ENCODE peak calls at places on chromosomes 3 and 15, in four cellular contexts. S is IMR-90, W is A549, L is GM12878. I is an unnamed sample.

GRCh38 chr3:181868576-181868975 is 156.9 kb downstream of the SOX2 start:
- DNase-seq in W (no peak), L (no peak), S (no peak), I (no peak)

GRCh38 chr15:28918141-28918983 is 32.6 kb downstream of the APBA2 start:
- DNase-seq in L (no peak), W (peak; percentile 65), S (no peak), I (peak; percentile 45)

GRCh38 chr3:66490214-66490613 is 10.6 kb downstream of the LRIG1 start:
- DNase-seq in S (peak; percentile 87), L (no peak), W (no peak), I (no peak)

GRCh38 chr3:104632521-104632920 is 734.2 kb upstream of the ALCAM start:
- DNase-seq in S (no peak), W (no peak), L (no peak), I (no peak)

GRCh38 chr3:51961011-51961410 is 5.8 kb downstream of the GPR62 start:
- DNase-seq in L (no peak), W (no peak), S (no peak), I (no peak)

GRCh38 chr3:141782386-141782932 is 19.3 kb downstream of the GRK7 start:
- DNase-seq in S (no peak), L (no peak), W (no peak), I (no peak)

GRCh38 chr3:98812851-98813374 is 49.8 kb downstream of the ST3GAL6 start:
- DNase-seq in S (peak; percentile 50), L (no peak), W (peak; percentile 45), I (peak; percentile 6)

GRCh38 chr15:41810651-41811431 is 17.1 kb upstream of the JMJD7 start:
- DNase-seq in L (no peak), W (no peak), S (no peak), I (no peak)

GRCh38 chr3:23312866-23313265 is 109.7 kb downstream of the UBE2E2 start:
- DNase-seq in L (no peak), W (no peak), S (peak; percentile 51), I (no peak)

GRCh38 chr15:80228959-80229610 is 22.9 kb downstream of the CTXND1 start:
- DNase-seq in L (no peak), W (no peak), S (peak; percentile 21), I (no peak)

GRCh38 chr3:13688034-13688433 is 139.1 kb downstream of the FBLN2 start:
- DNase-seq in W (no peak), L (no peak), S (no peak), I (no peak)

GRCh38 chr3:129824926-129825541 is 68.5 kb downstream of the TMCC1 start:
- DNase-seq in S (peak; percentile 58), W (peak; percentile 32), L (peak; percentile 20), I (peak; percentile 43)

GRCh38 chr3:144477593-144477992 is 506.0 kb downstream of the DIPK2A start:
- DNase-seq in S (no peak), W (no peak), L (no peak), I (no peak)

GRCh38 chr15:66655997-66656396 is 46.0 kb upstream of the SMAD6 start:
- DNase-seq in L (no peak), S (no peak), W (no peak), I (no peak)

GRCh38 chr3:55490194-55490913 is 3.2 kb upstream of the WNT5A start:
- DNase-seq in W (no peak), L (no peak), S (no peak), I (no peak)
- TF ChIP-seq RAD21 in W (no peak), L (no peak), S (no peak), I (no peak)

GRCh38 chr3:194272861-194273266 is 78.3 kb downstream of the CPN2 start:
- DNase-seq in L (no peak), S (no peak), W (no peak), I (no peak)
- TF ChIP-seq ELK1 in L (no peak), S (no peak), W (no peak), I (no peak)

DNA sequence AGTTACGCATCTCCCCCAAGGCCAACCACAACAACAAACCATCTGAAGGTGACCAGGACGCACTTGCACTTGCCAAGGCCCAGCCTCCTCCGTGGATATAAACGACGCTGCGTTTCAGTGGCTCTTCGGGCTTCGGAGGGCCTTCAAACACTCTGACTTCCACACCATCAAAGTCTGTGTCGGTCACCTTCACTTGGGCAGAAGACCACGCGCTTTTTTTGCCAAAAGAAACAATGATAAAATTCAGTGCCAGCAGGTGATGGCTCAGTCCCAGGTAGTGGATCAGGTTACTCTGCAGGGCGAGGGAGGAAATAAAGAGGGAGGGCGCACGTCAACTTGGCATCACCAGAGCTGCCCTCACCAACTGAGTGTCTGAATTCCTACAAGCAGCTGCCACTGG is 63.0 kb downstream of the NCEH1 start:
- DNase-seq in S (no peak), W (no peak), L (no peak), I (no peak)
- TF ChIP-seq RAD21 in S (no peak), W (no peak), L (no peak), I (no peak)

GRCh38 chr15:88221836-88222235 is 34.7 kb downstream of the NTRK3 start:
- DNase-seq in L (no peak), W (no peak), S (no peak), I (no peak)

GRCh38 chr15:88223099-88223498 is 33.4 kb downstream of the NTRK3 start:
- DNase-seq in S (no peak), W (no peak), L (no peak), I (no peak)

GRCh38 chr15:88218557-88219214 is 37.9 kb downstream of the NTRK3 start:
- DNase-seq in W (no peak), L (no peak), S (no peak), I (no peak)

GRCh38 chr15:88219623-88220022 is 36.9 kb downstream of the NTRK3 start:
- DNase-seq in W (no peak), L (no peak), S (no peak), I (no peak)

DNA sequence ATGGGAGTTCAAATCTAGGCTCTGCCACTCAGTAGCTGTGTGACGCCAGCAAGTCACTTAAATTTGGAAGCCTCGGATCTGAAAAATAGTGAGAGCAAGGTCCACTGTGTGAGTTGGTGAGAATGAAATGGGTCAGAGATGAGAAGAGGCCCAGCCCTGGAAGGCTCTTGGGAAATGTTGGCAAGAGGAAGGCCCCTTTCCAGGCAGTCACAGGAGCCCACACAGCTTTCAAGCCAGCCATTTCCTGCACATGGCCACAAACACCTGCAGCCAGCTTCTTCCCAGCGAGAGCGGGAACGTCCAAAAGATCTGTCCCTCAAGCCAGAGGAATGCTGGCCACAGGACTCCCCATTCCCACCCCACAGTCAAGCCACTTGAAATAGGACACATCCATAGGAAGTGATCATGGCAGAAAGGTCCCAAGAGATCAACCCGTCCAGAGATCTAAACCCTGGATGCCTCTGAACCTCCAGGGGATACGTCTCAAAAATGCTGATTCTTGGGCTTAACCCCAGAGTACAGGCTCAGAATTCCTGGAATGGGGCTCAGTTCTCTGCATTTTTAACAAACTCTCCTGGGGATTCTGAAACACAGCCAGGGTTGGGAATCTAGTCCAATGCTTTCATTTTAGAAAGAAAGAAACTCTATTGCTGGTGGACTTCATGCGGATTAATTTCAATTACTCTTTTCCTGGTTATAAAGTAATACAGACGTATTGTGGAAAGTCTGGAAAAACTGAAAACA is 35.9 kb downstream of the NTRK3 start:
- DNase-seq in S (no peak), W (no peak), L (no peak), I (no peak)
- TF ChIP-seq ELK1 in S (no peak), W (no peak), L (no peak), I (no peak)

GRCh38 chr3:68059628-68060027 is 405.2 kb upstream of the SUCLG2 start:
- DNase-seq in S (no peak), W (no peak), L (no peak), I (no peak)

GRCh38 chr3:68055238-68055637 is 400.8 kb upstream of the SUCLG2 start:
- DNase-seq in L (no peak), S (no peak), W (no peak), I (no peak)

GRCh38 chr3:68060186-68060585 is 405.8 kb upstream of the SUCLG2 start:
- DNase-seq in S (no peak), W (no peak), L (no peak), I (no peak)

GRCh38 chr3:68057637-68058320 is 403.4 kb upstream of the SUCLG2 start:
- DNase-seq in S (no peak), L (no peak), W (no peak), I (no peak)
- TF ChIP-seq RAD21 in S (no peak), L (no peak), W (no peak), I (no peak)

GRCh38 chr15:31222769-31223345 is 103.8 kb upstream of the KLF13 start:
- DNase-seq in L (no peak), S (no peak), W (no peak), I (no peak)
- TF ChIP-seq ELK1 in L (no peak), S (no peak), W (no peak), I (no peak)

DNA sequence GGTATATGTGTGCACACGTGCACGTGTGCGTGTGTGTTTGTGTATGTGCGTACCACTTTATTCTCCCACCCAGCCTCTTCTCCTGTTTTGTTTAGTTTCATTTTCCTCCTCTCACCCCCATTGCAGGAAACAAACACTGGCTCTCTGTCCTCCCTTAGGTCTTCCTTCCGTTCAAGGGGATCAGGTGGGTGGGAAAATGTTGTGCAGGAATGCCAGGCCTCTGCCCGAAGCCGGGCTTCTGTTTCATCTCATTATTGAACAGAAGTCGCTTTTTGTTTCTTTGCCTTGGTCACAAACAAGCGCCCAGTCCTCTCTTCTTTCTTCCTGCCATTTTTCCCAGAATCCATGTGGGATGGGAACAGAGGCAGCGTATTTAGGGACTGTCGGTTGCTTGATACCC is 69.6 kb downstream of the IGF1R start:
- DNase-seq in S (no peak), W (no peak), L (no peak), I (no peak)
- TF ChIP-seq RAD21 in S (no peak), W (no peak), L (no peak), I (no peak)

DNA sequence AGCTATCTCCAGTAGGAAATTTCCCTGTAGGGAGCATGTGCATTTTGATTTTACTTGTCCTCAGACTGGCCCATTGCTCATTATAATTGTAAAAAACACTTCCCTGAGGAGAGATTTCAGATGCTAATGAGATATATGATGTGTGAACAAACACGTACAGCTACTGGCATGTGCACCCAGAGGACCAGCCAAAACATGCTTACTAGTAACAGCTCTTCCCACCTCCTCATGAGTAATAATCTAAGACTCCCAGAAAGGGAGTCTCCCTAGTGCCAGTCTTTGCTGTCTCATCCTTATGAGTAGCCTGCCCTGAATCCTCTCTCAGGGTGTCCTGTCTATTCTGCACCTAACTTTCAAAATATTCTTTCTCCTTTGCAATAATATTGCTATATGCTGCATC is 43.4 kb downstream of the FBXO22 start:
- DNase-seq in L (no peak), S (peak; percentile 77), W (no peak), I (no peak)
- TF ChIP-seq ELK1 in L (no peak), S (no peak), W (no peak), I (no peak)

GRCh38 chr3:8776406-8776805 is 7.0 kb upstream of the OXTR start:
- DNase-seq in S (peak; percentile 92), W (no peak), L (no peak), I (no peak)
- TF ChIP-seq RAD21 in S (no peak), W (no peak), L (no peak), I (no peak)

DNA sequence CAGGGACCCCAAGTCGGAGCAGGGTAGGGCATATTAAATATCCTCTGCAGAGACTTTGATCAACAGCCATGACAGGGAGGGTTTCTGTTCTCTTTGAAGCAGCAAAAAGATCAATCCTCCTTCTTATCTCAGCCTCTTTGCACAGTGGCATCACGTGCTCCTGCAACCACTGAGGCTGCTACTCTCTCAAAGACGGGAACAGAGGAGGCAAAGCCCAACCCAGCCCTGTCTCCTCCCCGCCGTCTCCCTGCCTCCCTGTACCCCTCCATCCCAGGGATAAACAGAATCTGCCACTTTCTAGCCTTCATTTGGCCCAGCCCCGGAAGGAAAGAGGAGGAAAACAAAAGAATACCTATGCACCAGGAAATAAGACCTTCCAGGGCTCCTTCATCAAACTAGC is 7.5 kb upstream of the TBC1D21 start:
- DNase-seq in S (no peak), L (no peak), W (no peak), I (no peak)
- TF ChIP-seq ELK1 in S (no peak), L (no peak), W (no peak), I (no peak)

I was measured in K562.